ENCODE peak calls at places on chromosomes 4 and X, in ten cellular contexts. Y is colonic mucosa, O is heart right ventricle, R is SK-N-SH, J is K562, C is AG04450, B is cardiac muscle cell, N is pancreas, Z is upper lobe of right lung, F is psoas muscle. H is an unnamed sample.

GRCh38 chrX:138748480-138748879 is 37.0 kb upstream of the FGF13 start:
- DNase-seq in Y (no peak), O (no peak), R (no peak), J (no peak), C (no peak), B (peak), N (no peak), Z (no peak), F (no peak), H (no peak)

GRCh38 chr4:7094931-7095330 is 27.1 kb upstream of the GRPEL1 start:
- DNase-seq in Y (no peak), O (no peak), R (no peak), J (no peak), C (no peak), B (no peak), N (no peak), Z (no peak), F (no peak), H (no peak)

GRCh38 chrX:22577181-22577580 is 304.5 kb downstream of the CBLL2 start:
- DNase-seq in Y (no peak), O (no peak), R (no peak), J (no peak), C (peak), B (no peak), N (no peak), Z (no peak), F (no peak), H (no peak)

GRCh38 chr4:151627491-151627890 is 133.3 kb downstream of the GATB start:
- DNase-seq in Y (no peak), O (no peak), R (no peak), J (no peak), C (no peak), B (no peak), N (no peak), Z (no peak), F (no peak), H (no peak)

GRCh38 chr4:119010909-119011606 is 122.4 kb downstream of the SYNPO2 start:
- DNase-seq in Y (no peak), O (no peak), R (no peak), J (no peak), C (no peak), B (peak), N (no peak), Z (peak), F (peak), H (no peak)

GRCh38 chr4:10348241-10348640 is 109.0 kb downstream of the ZNF518B start:
- DNase-seq in Y (no peak), O (no peak), R (no peak), J (no peak), C (no peak), B (no peak), N (no peak), Z (no peak), F (no peak), H (no peak)

GRCh38 chr4:3660928-3661515 is 105.2 kb upstream of the ADRA2C start:
- DNase-seq in Y (no peak), O (no peak), R (no peak), J (no peak), C (no peak), B (no peak), N (no peak), Z (no peak), F (no peak), H (no peak)

GRCh38 chr4:74886490-74886889 is 46.4 kb upstream of the PARM1 start:
- DNase-seq in Y (no peak), O (no peak), R (no peak), J (no peak), C (no peak), B (peak), N (no peak), Z (no peak), F (no peak), H (no peak)

GRCh38 chr4:183657564-183657963 is 1.4 kb downstream of the RWDD4 start:
- DNase-seq in Y (no peak), O (no peak), R (no peak), J (no peak), C (no peak), B (no peak), N (no peak), Z (no peak), F (no peak), H (no peak)

GRCh38 chr4:7885216-7886134 is 54.2 kb downstream of the AFAP1 start:
- DNase-seq in Y (no peak), O (no peak), R (no peak), J (no peak), C (no peak), B (no peak), N (no peak), Z (no peak), F (no peak), H (no peak)

GRCh38 chr4:24070117-24070516 is 180.3 kb upstream of the PPARGC1A start:
- DNase-seq in Y (no peak), O (no peak), R (no peak), J (no peak), C (peak), B (peak), N (no peak), Z (no peak), F (no peak), H (no peak)

GRCh38 chr4:26140150-26140898 is 180.5 kb upstream of the RBPJ start:
- DNase-seq in Y (no peak), O (no peak), R (no peak), J (no peak), C (no peak), B (no peak), N (no peak), Z (no peak), F (no peak), H (no peak)

GRCh38 chr4:3402409-3403103 is 39.2 kb upstream of the HGFAC start:
- DNase-seq in Y (no peak), O (peak), R (no peak), J (no peak), C (no peak), B (no peak), N (no peak), Z (peak), F (no peak), H (no peak)

GRCh38 chr4:112327950-112328349 is 30.8 kb downstream of the ALPK1 start:
- DNase-seq in Y (no peak), O (no peak), R (peak), J (no peak), C (peak), B (peak), N (no peak), Z (no peak), F (no peak), H (no peak)

GRCh38 chr4:30716158-30716557 is 4.0 kb upstream of the PCDH7 start:
- DNase-seq in Y (no peak), O (no peak), R (peak), J (no peak), C (no peak), B (peak), N (no peak), Z (no peak), F (no peak), H (no peak)

GRCh38 chr4:109754093-109754857 is 24.4 kb upstream of the PLA2G12A start:
- DNase-seq in Y (no peak), O (no peak), R (no peak), J (no peak), C (no peak), B (no peak), N (no peak), Z (no peak), F (no peak), H (no peak)

GRCh38 chrX:154775611-154776349 is 13.1 kb downstream of the DKC1 start:
- DNase-seq in Y (no peak), O (no peak), R (no peak), J (no peak), C (no peak), B (peak), N (no peak), Z (no peak), F (no peak), H (no peak)

GRCh38 chrX:32673193-32673592 is 538.2 kb downstream of the DMD start:
- DNase-seq in Y (no peak), O (no peak), R (no peak), J (no peak), C (no peak), B (peak), N (no peak), Z (no peak), F (no peak), H (no peak)

GRCh38 chr4:84167089-84167488 is 332.0 kb downstream of the NKX6-1 start:
- DNase-seq in Y (no peak), O (no peak), R (no peak), J (no peak), C (no peak), B (no peak), N (no peak), Z (no peak), F (no peak), H (no peak)

GRCh38 chrX:40388441-40388840 is 192.3 kb upstream of the ATP6AP2 start:
- DNase-seq in Y (no peak), O (no peak), R (no peak), J (no peak), C (no peak), B (no peak), N (no peak), Z (no peak), F (no peak), H (no peak)

GRCh38 chr4:122764071-122764807 is 31.7 kb downstream of the BBS12 start:
- DNase-seq in Y (no peak), O (no peak), R (no peak), J (no peak), C (no peak), B (peak), N (no peak), Z (no peak), F (no peak), H (no peak)

GRCh38 chr4:11765849-11766453 is 337.3 kb upstream of the HS3ST1 start:
- DNase-seq in Y (peak), O (no peak), R (peak), J (peak), C (no peak), B (peak), N (no peak), Z (no peak), F (no peak), H (no peak)

GRCh38 chr4:3285558-3286334 is 7.1 kb upstream of the RGS12 start:
- DNase-seq in Y (no peak), O (no peak), R (peak), J (no peak), C (no peak), B (peak), N (no peak), Z (peak), F (peak), H (no peak)

GRCh38 chr4:157075811-157076577 is at the start of gene GLRB:
- DNase-seq in Y (no peak), O (peak), R (peak), J (no peak), C (no peak), B (peak), N (peak), Z (peak), F (peak), H (no peak)

GRCh38 chrX:20320461-20321159 is 53.9 kb upstream of the RPS6KA3 start:
- DNase-seq in Y (no peak), O (no peak), R (no peak), J (no peak), C (no peak), B (no peak), N (no peak), Z (no peak), F (no peak), H (no peak)

GRCh38 chr4:166527500-166527899 is 654.5 kb downstream of the TLL1 start:
- DNase-seq in Y (no peak), O (no peak), R (no peak), J (no peak), C (no peak), B (peak), N (no peak), Z (no peak), F (no peak), H (no peak)

DNA sequence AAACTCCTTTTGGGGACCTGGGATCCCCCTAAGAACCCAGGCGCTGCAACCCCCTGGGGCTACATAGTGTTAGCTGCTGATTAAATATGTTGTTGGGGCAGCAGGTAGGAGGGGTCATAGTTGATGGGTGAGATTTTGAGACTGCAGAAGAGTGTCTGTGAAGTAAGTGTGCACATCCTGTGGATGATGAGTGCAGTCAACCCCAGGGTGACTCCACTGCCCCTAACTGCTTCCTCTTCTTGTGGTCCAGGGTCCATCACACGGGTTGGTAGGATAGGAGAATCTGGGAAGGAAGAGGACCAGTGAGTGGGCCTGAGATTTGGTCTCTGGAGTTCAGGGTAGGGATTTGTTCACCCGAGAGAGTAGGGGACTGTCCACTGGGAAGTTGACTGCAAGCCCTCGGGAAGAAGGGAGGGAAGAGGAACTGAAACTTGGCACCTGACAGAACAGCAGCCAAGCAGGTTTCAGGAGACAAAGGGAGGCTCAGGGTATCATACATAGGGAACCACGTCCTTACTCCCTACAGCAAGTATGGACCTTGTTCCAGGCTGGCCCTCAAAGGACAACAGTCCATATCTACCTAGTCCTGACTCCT is 8.5 kb downstream of the DLG3 start:
- DNase-seq in Y (no peak), O (no peak), R (no peak), J (no peak), C (no peak), B (no peak), N (no peak), Z (no peak), F (no peak), H (no peak)
- H3K27ac ChIP-seq in Y (peak), O (no peak), R (no peak), J (no peak), C (no peak), B (no peak), N (peak), Z (no peak), F (no peak), H (peak)

GRCh38 chr4:42720514-42720913 is 63.6 kb upstream of the ATP8A1 start:
- DNase-seq in Y (no peak), O (no peak), R (no peak), J (no peak), C (no peak), B (no peak), N (no peak), Z (no peak), F (no peak), H (no peak)
- H3K4me3 ChIP-seq in Y (no peak), O (no peak), R (no peak), J (no peak), C (no peak), B (no peak), N (no peak), Z (no peak), F (no peak), H (no peak)

GRCh38 chr4:129140521-129140920 is 44.6 kb downstream of the C4orf33 start:
- DNase-seq in Y (no peak), O (no peak), R (no peak), J (no peak), C (no peak), B (peak), N (no peak), Z (no peak), F (no peak), H (no peak)
- TF ChIP-seq CTCF in Y (no peak), O (no peak), R (peak), J (no peak), C (no peak), B (no peak), N (no peak), Z (no peak), F (no peak), H (no peak)

GRCh38 chrX:72396117-72396516 is 90.4 kb upstream of the CITED1 start:
- DNase-seq in Y (no peak), O (no peak), R (no peak), J (no peak), C (no peak), B (peak), N (no peak), Z (no peak), F (no peak), H (no peak)
- H3K27ac ChIP-seq in Y (no peak), O (no peak), R (no peak), J (no peak), C (no peak), B (no peak), N (no peak), Z (no peak), F (no peak), H (no peak)

GRCh38 chrX:18885317-18886004 is 98.5 kb downstream of the PHKA2 start:
- DNase-seq in Y (no peak), O (no peak), R (no peak), J (no peak), C (no peak), B (peak), N (no peak), Z (no peak), F (no peak), H (no peak)
- H3K4me3 ChIP-seq in Y (peak), O (no peak), R (no peak), J (no peak), C (no peak), B (peak), N (no peak), Z (peak), F (peak), H (peak)

DNA sequence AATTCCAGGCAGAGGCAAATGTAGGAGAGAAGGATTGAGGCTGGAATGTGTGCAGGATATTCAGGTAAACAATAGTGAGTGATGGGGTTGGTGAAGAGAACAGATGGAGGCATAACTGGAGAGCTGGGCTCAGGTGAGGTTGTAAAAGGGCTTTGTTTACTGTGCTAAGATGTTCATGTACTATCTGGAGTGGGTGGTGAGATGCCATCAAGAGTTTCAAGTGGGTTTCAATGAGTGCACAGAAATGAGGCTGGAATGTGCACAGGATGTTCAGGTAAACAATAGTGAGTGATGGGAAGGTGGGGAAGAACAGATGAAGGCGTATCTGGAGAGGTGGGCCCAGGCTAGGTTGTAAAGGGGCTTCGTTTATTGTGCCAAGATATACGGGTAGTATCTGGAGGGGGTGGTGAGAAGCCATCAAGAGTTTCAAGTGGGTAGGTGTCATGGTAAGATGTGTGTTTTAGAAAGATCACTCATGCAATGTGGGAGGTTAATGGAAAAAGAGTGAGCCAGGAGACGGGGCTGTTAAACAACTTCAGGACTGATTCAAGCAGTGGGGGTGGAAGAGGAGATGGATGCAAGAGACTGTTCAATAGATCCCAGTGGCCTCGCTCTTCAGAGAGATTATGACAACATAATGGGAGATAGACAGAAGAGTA is 25.4 kb upstream of the NMU start:
- DNase-seq in Y (no peak), O (no peak), R (no peak), J (no peak), C (no peak), B (no peak), N (no peak), Z (no peak), F (no peak), H (no peak)
- TF ChIP-seq CTCF in Y (no peak), O (no peak), R (no peak), J (no peak), C (no peak), B (no peak), N (no peak), Z (no peak), F (no peak), H (no peak)

GRCh38 chr4:165378763-165379631 is at the start of gene CPE:
- DNase-seq in Y (peak), O (peak), R (peak), J (no peak), C (no peak), B (peak), N (peak), Z (peak), F (peak), H (peak)

GRCh38 chr4:165379662-165380061 is 854 bp downstream of the CPE start:
- DNase-seq in Y (no peak), O (peak), R (peak), J (no peak), C (no peak), B (peak), N (no peak), Z (no peak), F (peak), H (no peak)

GRCh38 chr4:165381821-165382373 is 3.1 kb downstream of the CPE start:
- DNase-seq in Y (no peak), O (no peak), R (no peak), J (no peak), C (no peak), B (no peak), N (no peak), Z (no peak), F (no peak), H (no peak)

GRCh38 chr4:165375465-165375864 is 3.3 kb upstream of the CPE start:
- DNase-seq in Y (no peak), O (no peak), R (no peak), J (no peak), C (no peak), B (no peak), N (no peak), Z (no peak), F (no peak), H (no peak)

GRCh38 chr4:165378398-165378762 is 428 bp upstream of the CPE start:
- DNase-seq in Y (no peak), O (no peak), R (no peak), J (no peak), C (no peak), B (no peak), N (no peak), Z (no peak), F (no peak), H (no peak)
- H3K27ac ChIP-seq in Y (peak), O (peak), R (no peak), J (no peak), C (no peak), B (peak), N (peak), Z (peak), F (peak), H (peak)